ENCODE peak calls at places on chromosomes 11 and 22, in five cellular contexts. S is CD8-positive, alpha-beta memory T cell; Y is body of pancreas; P is astrocyte of the cerebellum; U is naive thymus-derived CD4-positive, alpha-beta T cell. R is an unnamed sample.
A peak's percentile ranks its signal among the peaks of the same experiment; 100 is the strongest.

GRCh38 chr11:17719028-17719939 is at the start of gene MYOD1:
- DNase-seq in S (no peak), U (no peak), P (no peak), Y (no peak), R (no peak)

GRCh38 chr22:42799462-42800405 is 57.3 kb downstream of the ARFGAP3 start:
- DNase-seq in U (no peak), P (no peak), S (no peak), Y (no peak), R (no peak)

GRCh38 chr11:14150878-14151277 is 188.4 kb downstream of the SPON1 start:
- DNase-seq in U (no peak), P (no peak), S (no peak), Y (no peak), R (no peak)

GRCh38 chr11:5043385-5043784 is 2.9 kb upstream of the OR52J3 start:
- DNase-seq in S (no peak), U (no peak), Y (no peak), P (no peak), R (no peak)

GRCh38 chr11:69908511-69909220 is 89.5 kb upstream of the FGF3 start:
- DNase-seq in U (no peak), Y (no peak), S (no peak), P (no peak), R (no peak)

GRCh38 chr11:128689586-128689945 is 4.3 kb upstream of the FLI1 start:
- DNase-seq in Y (no peak), P (no peak), U (no peak), S (no peak), R (no peak)

GRCh38 chr11:1757861-1758610 is 5.7 kb downstream of the CTSD start:
- DNase-seq in S (peak; percentile 56), U (peak; percentile 56), P (no peak), Y (no peak), R (no peak)

GRCh38 chr11:93089474-93090102 is 108.2 kb downstream of the SLC36A4 start:
- DNase-seq in S (no peak), P (peak; percentile 19), Y (no peak), U (no peak), R (no peak)

GRCh38 chr11:45899448-45900174 is 7.5 kb downstream of the FREY1 start:
- DNase-seq in Y (peak; percentile 93), S (peak; percentile 73), P (peak; percentile 59), U (peak; percentile 33), R (peak; percentile 94)
- H3K4me3 ChIP-seq in Y (no peak overlapping the region), S (no peak overlapping the region), P (peak overlapping the region; percentile 49), U (peak overlapping the region; percentile 37), R (peak overlapping the region; percentile 79)

GRCh38 chr11:27721505-27722116 is 21.4 kb upstream of the BDNF start:
- DNase-seq in S (no peak), P (no peak), Y (no peak), U (no peak), R (no peak)

GRCh38 chr11:27723685-27724084 is 23.4 kb upstream of the BDNF start:
- DNase-seq in P (no peak), U (no peak), S (no peak), Y (no peak), R (no peak)

GRCh38 chr11:27722117-27722844 is 22.0 kb upstream of the BDNF start:
- DNase-seq in P (no peak), Y (no peak), S (no peak), U (no peak), R (peak; percentile 36)

GRCh38 chr11:27720277-27720830 is 20.1 kb upstream of the BDNF start:
- DNase-seq in U (no peak), Y (no peak), P (no peak), S (no peak), R (peak; percentile 88)

GRCh38 chr11:27722945-27723344 is 22.7 kb upstream of the BDNF start:
- DNase-seq in U (no peak), P (no peak), S (no peak), Y (no peak), R (no peak)
- H3K4me3 ChIP-seq in U (no peak overlapping the region), P (peak overlapping the region; percentile 67), S (no peak overlapping the region), Y (no peak overlapping the region), R (peak overlapping the region; percentile 42)

GRCh38 chr22:37989146-37990045 is 5.0 kb upstream of the SOX10 start:
- DNase-seq in P (no peak), S (no peak), Y (no peak), U (no peak), R (no peak)

GRCh38 chr22:37985751-37986281 is 1.5 kb upstream of the SOX10 start:
- DNase-seq in P (no peak), U (no peak), Y (peak; percentile 16), S (no peak), R (no peak)

GRCh38 chr22:37985050-37985585 is 763 bp upstream of the SOX10 start:
- DNase-seq in P (no peak), Y (no peak), U (no peak), S (no peak), R (no peak)

GRCh38 chr22:37983860-37984791 is at the start of gene SOX10:
- DNase-seq in U (no peak), Y (no peak), S (no peak), P (no peak), R (no peak)

GRCh38 chr22:37986371-37986770 is 2.0 kb upstream of the SOX10 start:
- DNase-seq in S (no peak), Y (no peak), U (no peak), P (no peak), R (no peak)
- H3K4me3 ChIP-seq in S (no peak overlapping the region), Y (no peak overlapping the region), U (no peak overlapping the region), P (no peak overlapping the region), R (no peak overlapping the region)

DNA sequence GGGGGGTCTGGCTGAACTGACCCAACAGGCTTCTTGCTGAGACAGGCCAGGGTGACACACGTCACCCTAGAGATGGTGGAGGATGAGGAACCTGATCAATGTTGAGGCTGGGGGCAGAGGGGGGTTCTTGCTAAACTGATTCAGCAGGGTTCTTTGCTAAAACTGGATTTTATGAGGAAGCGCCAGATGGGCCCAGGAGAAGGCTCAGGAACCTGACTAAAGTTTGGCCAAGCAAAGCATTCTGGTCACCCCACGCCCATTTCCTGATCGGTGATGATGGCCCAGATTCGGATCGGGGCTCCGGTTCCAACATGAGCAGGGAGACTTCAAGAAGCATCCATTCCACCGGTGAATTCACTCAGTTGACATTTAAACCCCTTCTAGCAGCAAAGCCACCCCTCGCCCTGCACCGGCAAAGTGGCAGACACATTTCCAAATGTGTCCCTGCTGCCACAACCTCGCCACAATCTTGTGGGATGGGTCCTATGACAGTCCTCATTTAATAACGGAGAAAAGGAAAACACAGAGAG is 34.2 kb upstream of the SLC22A12 start:
- DNase-seq in Y (no peak), U (no peak), S (no peak), P (no peak), R (no peak)
- H3K4me3 ChIP-seq in Y (no peak overlapping the region), U (no peak overlapping the region), S (no peak overlapping the region), P (no peak overlapping the region), R (no peak overlapping the region)

DNA sequence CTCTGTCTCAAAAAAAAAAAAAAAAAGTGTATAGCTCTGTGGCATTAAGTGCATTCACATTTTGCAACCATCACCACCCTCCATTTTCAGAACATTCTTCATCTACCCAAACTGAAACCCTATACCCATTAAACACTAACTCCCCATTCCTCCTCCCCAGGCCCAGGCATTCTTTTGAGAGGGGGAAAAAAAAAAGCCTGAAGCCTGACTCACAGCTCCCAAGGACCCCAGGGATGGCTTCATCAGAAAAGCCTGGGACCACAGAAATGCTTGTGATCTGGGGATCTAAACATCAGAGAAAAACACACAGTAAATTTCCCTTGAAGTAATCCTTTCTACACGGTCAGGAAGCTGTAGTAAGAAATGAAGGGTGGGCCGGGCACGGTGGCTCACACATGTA is 10.7 kb upstream of the GTSE1 start:
- DNase-seq in Y (no peak), S (no peak), P (no peak), U (no peak), R (no peak)
- H3K4me3 ChIP-seq in Y (no peak overlapping the region), S (no peak overlapping the region), P (no peak overlapping the region), U (no peak overlapping the region), R (no peak overlapping the region)

GRCh38 chr11:83282084-83282716 is 4.0 kb downstream of the CCDC90B start:
- DNase-seq in U (no peak), P (no peak), S (no peak), Y (no peak), R (no peak)
- H3K4me3 ChIP-seq in U (no peak overlapping the region), P (no peak overlapping the region), S (no peak overlapping the region), Y (no peak overlapping the region), R (no peak overlapping the region)

GRCh38 chr22:40334899-40335298 is 11.4 kb upstream of the ADSL start:
- DNase-seq in S (peak; percentile 64), P (no peak), U (peak; percentile 78), Y (no peak), R (no peak)

GRCh38 chr22:40329466-40329865 is 16.8 kb upstream of the ADSL start:
- DNase-seq in S (no peak), U (no peak), P (no peak), Y (no peak), R (no peak)

GRCh38 chr22:40331706-40332105 is 14.6 kb upstream of the ADSL start:
- DNase-seq in U (no peak), P (no peak), Y (no peak), S (no peak), R (no peak)

GRCh38 chr22:40334060-40334459 is 12.2 kb upstream of the ADSL start:
- DNase-seq in P (no peak), S (no peak), U (no peak), Y (no peak), R (no peak)

DNA sequence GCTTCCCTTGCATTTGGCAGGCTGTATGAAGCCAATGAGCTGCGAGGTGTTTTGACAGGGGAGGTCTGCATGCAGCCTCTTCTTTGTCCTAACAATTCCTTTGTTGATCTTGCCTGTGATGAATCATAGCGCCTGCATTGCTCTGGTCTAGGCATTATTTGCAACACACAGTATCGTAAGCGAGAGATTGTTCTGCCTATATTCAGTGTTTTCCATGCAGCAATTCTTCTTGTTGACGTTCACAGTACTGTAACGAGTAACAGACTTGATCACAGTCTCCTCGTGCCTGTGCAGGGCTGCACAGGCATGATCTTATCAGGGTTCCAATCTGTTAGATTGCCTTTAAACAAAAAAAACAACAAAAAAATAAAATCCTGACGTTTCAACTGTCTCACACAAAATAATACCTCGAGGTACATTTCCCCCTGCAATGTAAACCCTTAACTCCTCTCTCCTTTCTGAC is 13.9 kb upstream of the ADSL start:
- DNase-seq in U (peak; percentile 72), Y (no peak), P (peak; percentile 37), S (peak; percentile 30), R (no peak)
- H3K4me3 ChIP-seq in U (peak overlapping the region; percentile 26), Y (no peak overlapping the region), P (no peak overlapping the region), S (peak overlapping the region; percentile 16), R (no peak overlapping the region)

DNA sequence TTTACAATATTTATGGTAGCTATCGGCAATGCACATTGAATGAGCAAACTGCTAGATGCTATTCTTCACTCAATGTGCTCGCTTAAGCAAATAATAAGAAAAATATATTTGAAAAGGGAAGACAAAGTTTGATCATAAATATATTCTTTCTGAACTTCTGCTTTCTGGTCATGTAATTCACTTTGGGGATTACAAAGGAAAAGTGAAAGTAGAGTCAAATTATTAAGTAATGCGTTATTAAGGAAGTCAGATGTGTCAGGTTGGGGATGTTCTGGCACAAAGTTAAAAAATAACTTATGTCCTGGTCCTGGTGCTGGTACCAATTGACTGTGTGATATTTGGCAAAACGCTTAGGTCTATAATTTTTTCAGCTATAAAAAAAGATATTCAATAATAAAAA is 98.0 kb upstream of the TRIM77 start:
- DNase-seq in S (no peak), P (no peak), U (no peak), Y (no peak), R (no peak)
- H3K4me3 ChIP-seq in S (no peak overlapping the region), P (no peak overlapping the region), U (no peak overlapping the region), Y (no peak overlapping the region), R (no peak overlapping the region)